ENCODE peak calls at places on chromosomes 13 and 19, in seven cellular contexts. E is Peyer's patch, C is upper lobe of left lung, B is adrenal gland, R is heart left ventricle, D is IMR-90, A is ovary. P is an unnamed sample. For H3K4me1, the result is how much of the 10 kb centered on the place peaks cover.

GRCh38 chr19:8611890-8612806 is 1.6 kb upstream of the ADAMTS10 start:
- DNase-seq in E (no peak), C (no peak), B (peak), R (peak), D (peak), A (peak), P (peak)

GRCh38 chr19:55169136-55169535 is 2.7 kb upstream of the DNAAF3 start:
- DNase-seq in E (no peak), C (no peak), B (no peak), R (no peak), D (no peak), A (no peak), P (no peak)

GRCh38 chr13:44132710-44133109 is 240.9 kb upstream of the SERP2 start:
- DNase-seq in E (no peak), C (peak), B (peak), R (peak), D (peak), A (no peak), P (peak)

GRCh38 chr19:47331931-47332547 is at the start of gene C5AR2:
- DNase-seq in E (no peak), C (no peak), B (no peak), R (no peak), D (no peak), A (no peak), P (no peak)

GRCh38 chr13:22812793-22813192 is 368.0 kb upstream of the SGCG start:
- DNase-seq in E (no peak), C (no peak), B (peak), R (no peak), D (no peak), A (no peak), P (no peak)

GRCh38 chr19:16025108-16026101 is 50.9 kb upstream of the TPM4 start:
- DNase-seq in E (no peak), C (peak), B (peak), R (no peak), D (peak), A (no peak), P (no peak)

GRCh38 chr13:33280923-33281322 is 4.6 kb downstream of the STARD13 start:
- DNase-seq in E (no peak), C (no peak), B (no peak), R (no peak), D (peak), A (no peak), P (no peak)

GRCh38 chr13:23695711-23696512 is 125.7 kb downstream of the TNFRSF19 start:
- DNase-seq in E (peak), C (no peak), B (no peak), R (peak), D (no peak), A (no peak), P (no peak)

GRCh38 chr13:51673165-51673564 is 88.9 kb downstream of the WDFY2 start:
- DNase-seq in E (no peak), C (no peak), B (no peak), R (no peak), D (no peak), A (no peak), P (no peak)

GRCh38 chr13:109630281-109630680 is 156.1 kb downstream of the IRS2 start:
- DNase-seq in E (no peak), C (no peak), B (no peak), R (no peak), D (peak), A (no peak), P (no peak)

DNA sequence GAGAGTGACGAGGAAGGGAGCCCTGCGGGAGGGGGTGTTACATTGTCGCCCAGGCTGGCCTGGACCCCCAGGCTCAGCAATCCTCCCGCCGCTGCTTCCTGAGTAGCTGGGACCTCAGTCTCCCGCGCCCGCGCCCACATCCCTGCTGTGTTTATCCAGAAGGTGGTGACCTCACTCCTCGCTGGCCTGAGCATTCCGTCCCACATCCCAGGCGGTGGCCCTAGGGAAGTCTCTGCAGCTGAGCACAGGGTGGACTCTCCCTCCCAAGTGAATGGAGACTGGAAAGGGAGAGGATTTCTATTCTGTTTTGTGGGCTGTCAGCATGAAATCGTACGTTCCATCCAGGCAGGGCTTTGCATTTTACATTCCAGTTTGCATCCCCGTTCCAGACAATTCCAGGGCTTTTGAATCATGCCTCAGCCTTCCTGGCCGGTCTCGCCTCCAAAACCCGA is 401 bp upstream of the ZNF765 start:
- DNase-seq in E (no peak), C (peak), B (peak), R (peak), D (peak), A (peak), P (peak)
- H3K27ac ChIP-seq in E (peak), C (peak), B (peak), R (peak), D (peak), A (peak), P (peak)

GRCh38 chr19:13833330-13834265 is 38.4 kb downstream of the ZSWIM4 start:
- DNase-seq in E (peak), C (peak), B (peak), R (peak), D (peak), A (peak), P (peak)

GRCh38 chr19:13831560-13832056 is 36.4 kb downstream of the ZSWIM4 start:
- DNase-seq in E (no peak), C (no peak), B (no peak), R (no peak), D (no peak), A (no peak), P (peak)

GRCh38 chr19:13832096-13832495 is 36.9 kb downstream of the ZSWIM4 start:
- DNase-seq in E (no peak), C (no peak), B (no peak), R (no peak), D (no peak), A (no peak), P (no peak)

GRCh38 chr19:13835791-13836723 is 40.8 kb downstream of the ZSWIM4 start:
- DNase-seq in E (no peak), C (peak), B (peak), R (peak), D (no peak), A (no peak), P (no peak)

GRCh38 chr19:13834308-13834790 is 39.1 kb downstream of the ZSWIM4 start:
- DNase-seq in E (no peak), C (no peak), B (no peak), R (no peak), D (peak), A (no peak), P (peak)
- H3K4me1 ChIP-seq in E (under half), C (half or more), B (under half), R (half or more), D (under half), A (under half), P (under half)

DNA sequence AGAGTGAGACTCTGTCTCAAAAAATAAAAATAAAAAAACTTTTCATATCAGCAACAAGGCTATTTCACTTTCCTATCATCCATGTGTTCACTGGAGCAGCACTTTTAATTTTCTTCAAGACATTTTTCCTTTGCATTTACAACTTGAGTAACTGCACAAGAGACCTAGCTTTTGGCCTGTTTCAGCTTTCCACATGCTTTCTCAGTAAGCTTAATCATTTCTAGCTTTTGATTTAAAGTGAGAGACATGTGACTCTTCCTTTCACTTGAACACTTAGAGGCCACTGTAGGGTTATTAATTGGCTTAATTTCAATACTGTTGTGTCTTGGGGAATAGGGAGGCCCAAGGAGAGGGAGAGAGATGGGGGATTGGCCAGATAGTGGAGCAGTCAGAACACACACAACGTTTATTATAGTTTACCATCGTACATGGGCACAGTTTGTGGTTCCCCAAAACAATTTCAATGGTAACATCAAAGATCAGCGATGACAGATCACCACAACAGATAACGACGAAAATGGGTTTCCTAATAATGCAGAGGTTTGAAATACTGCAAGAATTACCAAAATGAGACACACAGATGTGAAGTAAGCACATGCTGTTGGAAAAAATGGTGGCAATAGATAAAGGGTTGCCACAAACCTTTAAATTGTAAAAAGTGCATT is 117.6 kb downstream of the GGACT start:
- DNase-seq in E (no peak), C (no peak), B (no peak), R (no peak), D (no peak), A (no peak), P (no peak)
- TF ChIP-seq POLR2A in E (no peak), C (no peak), B (no peak), R (no peak), D (no peak), A (no peak), P (no peak)

DNA sequence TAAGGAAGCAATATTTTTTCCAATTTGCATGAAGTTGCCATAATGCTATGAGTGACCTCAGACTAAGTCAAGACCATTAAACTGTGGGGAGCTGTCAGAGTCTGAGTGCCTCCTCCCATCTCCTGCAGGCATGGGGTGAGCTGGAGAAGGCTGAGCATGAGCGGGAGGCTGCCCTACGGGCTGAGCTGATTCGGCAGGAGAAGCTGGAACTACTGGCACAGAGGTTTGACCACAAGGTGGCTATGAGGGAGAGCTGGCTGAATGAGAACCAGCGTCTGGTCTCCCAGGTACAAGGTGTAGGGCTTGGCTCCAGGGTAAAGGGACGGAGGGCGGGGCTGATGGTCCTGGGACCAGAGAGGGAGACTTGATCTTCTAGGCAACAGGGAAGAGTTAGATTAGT is 35.8 kb downstream of the SPTBN4 start:
- DNase-seq in E (no peak), C (no peak), B (no peak), R (no peak), D (no peak), A (no peak), P (no peak)
- H3K27ac ChIP-seq in E (no peak), C (no peak), B (no peak), R (no peak), D (no peak), A (no peak), P (no peak)

GRCh38 chr19:11092181-11092538 is 2.9 kb downstream of the LDLR start:
- DNase-seq in E (no peak), C (no peak), B (no peak), R (no peak), D (peak), A (no peak), P (no peak)

GRCh38 chr19:11088508-11089253 is 582 bp upstream of the LDLR start:
- DNase-seq in E (no peak), C (no peak), B (no peak), R (no peak), D (no peak), A (peak), P (no peak)

GRCh38 chr19:11091343-11092153 is 2.3 kb downstream of the LDLR start:
- DNase-seq in E (peak), C (peak), B (peak), R (peak), D (peak), A (peak), P (peak)

GRCh38 chr19:11089254-11090013 is at the start of gene LDLR:
- DNase-seq in E (peak), C (peak), B (peak), R (peak), D (peak), A (peak), P (peak)

DNA sequence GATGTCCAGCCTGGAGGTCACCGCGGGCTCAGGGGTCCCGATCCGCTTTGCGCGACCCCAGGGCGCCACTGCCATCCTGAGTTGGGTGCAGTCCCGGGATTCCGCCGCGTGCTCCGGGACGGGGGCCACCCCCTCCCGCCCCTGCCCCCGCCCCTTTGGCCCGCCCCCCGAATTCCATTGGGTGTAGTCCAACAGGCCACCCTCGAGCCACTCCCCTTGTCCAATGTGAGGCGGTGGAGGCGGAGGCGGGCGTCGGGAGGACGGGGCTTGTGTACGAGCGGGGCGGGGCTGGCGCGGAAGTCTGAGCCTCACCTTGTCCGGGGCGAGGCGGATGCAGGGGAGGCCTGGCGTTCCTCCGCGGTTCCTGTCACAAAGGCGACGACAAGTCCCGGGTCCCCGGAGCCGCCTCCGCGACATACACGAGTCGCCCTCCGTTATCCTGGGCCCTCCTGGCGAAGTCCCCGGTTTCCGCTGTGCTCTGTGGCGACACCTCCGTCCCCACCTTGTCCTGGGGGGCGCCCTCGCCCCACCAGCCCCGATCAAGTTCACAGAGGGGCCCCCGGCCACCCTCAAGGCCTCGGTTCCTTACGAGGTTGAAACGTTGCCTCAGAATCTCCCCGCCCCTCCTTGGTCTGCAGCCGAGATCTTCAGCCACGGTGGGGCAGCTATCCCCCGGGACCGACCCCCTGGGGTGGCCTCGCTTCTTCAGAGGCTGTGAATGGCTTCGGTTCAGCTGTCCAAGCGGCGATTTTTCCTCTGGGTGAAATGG is 1.2 kb downstream of the LDLR start:
- DNase-seq in E (peak), C (peak), B (peak), R (peak), D (peak), A (peak), P (peak)
- H3K4me1 ChIP-seq in E (under half), C (half or more), B (half or more), R (under half), D (under half), A (under half), P (under half)